ENCODE peak calls at places on chromosomes 4 and X, in seven cellular contexts. One of them, this sample, is unnamed.

GRCh38 chr4:113633467-113633866 is 128.1 kb downstream of the CAMK2D start:
- DNase-seq in MCF 10A: no peak
- DNase-seq in T-helper 2 cell: no peak
- DNase-seq in skeletal muscle cell: no peak
- DNase-seq in stimulated activated CD4-positive, alpha-beta T cell treated with anti-CD3 and anti-CD28 coated beads, Interleukin-12 subunit alpha, Interleukin-12 subunit beta, amount 100 ng/mL, for 48 hours: no peak
- DNase-seq in Right ventricle myocardium superior: peak
- DNase-seq in AG09319: no peak
- DNase-seq in this sample: no peak

GRCh38 chrX:153703036-153703370 is 15.3 kb downstream of the SLC6A8 start:
- DNase-seq in T-helper 2 cell: no peak
- DNase-seq in skeletal muscle cell: no peak
- DNase-seq in Right ventricle myocardium superior: peak
- DNase-seq in AG09319: no peak
- DNase-seq in MCF 10A: peak
- DNase-seq in stimulated activated CD4-positive, alpha-beta T cell treated with anti-CD3 and anti-CD28 coated beads, Interleukin-12 subunit alpha, Interleukin-12 subunit beta, amount 100 ng/mL, for 48 hours: no peak
- DNase-seq in this sample: no peak

GRCh38 chr4:111991797-111992196 is 153.5 kb upstream of the FAM241A start:
- DNase-seq in AG09319: peak
- DNase-seq in skeletal muscle cell: peak
- DNase-seq in T-helper 2 cell: no peak
- DNase-seq in Right ventricle myocardium superior: no peak
- DNase-seq in MCF 10A: peak
- DNase-seq in stimulated activated CD4-positive, alpha-beta T cell treated with anti-CD3 and anti-CD28 coated beads, Interleukin-12 subunit alpha, Interleukin-12 subunit beta, amount 100 ng/mL, for 48 hours: no peak
- DNase-seq in this sample: no peak

GRCh38 chr4:15037923-15038541 is 35.8 kb downstream of the CPEB2 start:
- DNase-seq in Right ventricle myocardium superior: no peak
- DNase-seq in AG09319: no peak
- DNase-seq in MCF 10A: no peak
- DNase-seq in T-helper 2 cell: no peak
- DNase-seq in stimulated activated CD4-positive, alpha-beta T cell treated with anti-CD3 and anti-CD28 coated beads, Interleukin-12 subunit alpha, Interleukin-12 subunit beta, amount 100 ng/mL, for 48 hours: no peak
- DNase-seq in skeletal muscle cell: no peak
- DNase-seq in this sample: no peak

GRCh38 chr4:143251781-143252180 is 67.1 kb downstream of the USP38 start:
- DNase-seq in skeletal muscle cell: peak
- DNase-seq in MCF 10A: peak
- DNase-seq in Right ventricle myocardium superior: no peak
- DNase-seq in AG09319: no peak
- DNase-seq in T-helper 2 cell: no peak
- DNase-seq in stimulated activated CD4-positive, alpha-beta T cell treated with anti-CD3 and anti-CD28 coated beads, Interleukin-12 subunit alpha, Interleukin-12 subunit beta, amount 100 ng/mL, for 48 hours: no peak
- DNase-seq in this sample: no peak

GRCh38 chrX:154049209-154050112 is 29.8 kb upstream of the IRAK1 start:
- DNase-seq in Right ventricle myocardium superior: no peak
- DNase-seq in T-helper 2 cell: no peak
- DNase-seq in AG09319: no peak
- DNase-seq in stimulated activated CD4-positive, alpha-beta T cell treated with anti-CD3 and anti-CD28 coated beads, Interleukin-12 subunit alpha, Interleukin-12 subunit beta, amount 100 ng/mL, for 48 hours: no peak
- DNase-seq in MCF 10A: no peak
- DNase-seq in skeletal muscle cell: no peak
- DNase-seq in this sample: no peak

GRCh38 chr4:73021634-73022033 is 47.9 kb downstream of the COX18 start:
- DNase-seq in stimulated activated CD4-positive, alpha-beta T cell treated with anti-CD3 and anti-CD28 coated beads, Interleukin-12 subunit alpha, Interleukin-12 subunit beta, amount 100 ng/mL, for 48 hours: no peak
- DNase-seq in Right ventricle myocardium superior: no peak
- DNase-seq in skeletal muscle cell: peak
- DNase-seq in AG09319: peak
- DNase-seq in T-helper 2 cell: no peak
- DNase-seq in MCF 10A: peak
- DNase-seq in this sample: no peak

GRCh38 chr4:89379541-89380035 is 72.0 kb upstream of the GPRIN3 start:
- DNase-seq in T-helper 2 cell: no peak
- DNase-seq in Right ventricle myocardium superior: no peak
- DNase-seq in skeletal muscle cell: no peak
- DNase-seq in MCF 10A: no peak
- DNase-seq in stimulated activated CD4-positive, alpha-beta T cell treated with anti-CD3 and anti-CD28 coated beads, Interleukin-12 subunit alpha, Interleukin-12 subunit beta, amount 100 ng/mL, for 48 hours: no peak
- DNase-seq in AG09319: no peak
- DNase-seq in this sample: no peak

GRCh38 chr4:147328189-147328588 is 152.7 kb upstream of the EDNRA start:
- DNase-seq in T-helper 2 cell: no peak
- DNase-seq in MCF 10A: no peak
- DNase-seq in stimulated activated CD4-positive, alpha-beta T cell treated with anti-CD3 and anti-CD28 coated beads, Interleukin-12 subunit alpha, Interleukin-12 subunit beta, amount 100 ng/mL, for 48 hours: no peak
- DNase-seq in skeletal muscle cell: no peak
- DNase-seq in Right ventricle myocardium superior: no peak
- DNase-seq in AG09319: no peak
- DNase-seq in this sample: no peak

GRCh38 chr4:8236141-8236919 is 33.2 kb upstream of the HTRA3 start:
- DNase-seq in AG09319: no peak
- DNase-seq in skeletal muscle cell: no peak
- DNase-seq in T-helper 2 cell: no peak
- DNase-seq in Right ventricle myocardium superior: no peak
- DNase-seq in stimulated activated CD4-positive, alpha-beta T cell treated with anti-CD3 and anti-CD28 coated beads, Interleukin-12 subunit alpha, Interleukin-12 subunit beta, amount 100 ng/mL, for 48 hours: no peak
- DNase-seq in MCF 10A: no peak
- DNase-seq in this sample: no peak

GRCh38 chrX:150690126-150690525 is 3.1 kb upstream of the MTMR1 start:
- DNase-seq in AG09319: peak
- DNase-seq in T-helper 2 cell: no peak
- DNase-seq in Right ventricle myocardium superior: no peak
- DNase-seq in stimulated activated CD4-positive, alpha-beta T cell treated with anti-CD3 and anti-CD28 coated beads, Interleukin-12 subunit alpha, Interleukin-12 subunit beta, amount 100 ng/mL, for 48 hours: no peak
- DNase-seq in skeletal muscle cell: peak
- DNase-seq in MCF 10A: peak
- DNase-seq in this sample: no peak

GRCh38 chrX:120456973-120457372 is 12.1 kb downstream of the LAMP2 start:
- DNase-seq in T-helper 2 cell: no peak
- DNase-seq in skeletal muscle cell: no peak
- DNase-seq in stimulated activated CD4-positive, alpha-beta T cell treated with anti-CD3 and anti-CD28 coated beads, Interleukin-12 subunit alpha, Interleukin-12 subunit beta, amount 100 ng/mL, for 48 hours: no peak
- DNase-seq in AG09319: no peak
- DNase-seq in MCF 10A: peak
- DNase-seq in Right ventricle myocardium superior: no peak
- DNase-seq in this sample: no peak

GRCh38 chr4:122104184-122104583 is 47.9 kb upstream of the BLTP1 start:
- DNase-seq in Right ventricle myocardium superior: no peak
- DNase-seq in AG09319: no peak
- DNase-seq in skeletal muscle cell: no peak
- DNase-seq in MCF 10A: peak
- DNase-seq in T-helper 2 cell: no peak
- DNase-seq in stimulated activated CD4-positive, alpha-beta T cell treated with anti-CD3 and anti-CD28 coated beads, Interleukin-12 subunit alpha, Interleukin-12 subunit beta, amount 100 ng/mL, for 48 hours: no peak
- DNase-seq in this sample: no peak

GRCh38 chr4:183422962-183423653 is 21.3 kb upstream of the CDKN2AIP start:
- DNase-seq in MCF 10A: peak
- DNase-seq in skeletal muscle cell: no peak
- DNase-seq in AG09319: no peak
- DNase-seq in Right ventricle myocardium superior: no peak
- DNase-seq in T-helper 2 cell: no peak
- DNase-seq in stimulated activated CD4-positive, alpha-beta T cell treated with anti-CD3 and anti-CD28 coated beads, Interleukin-12 subunit alpha, Interleukin-12 subunit beta, amount 100 ng/mL, for 48 hours: no peak
- DNase-seq in this sample: no peak